ENCODE peak calls at places on chromosomes 5 and 9, in four cellular contexts. Z is neuronal stem cell, E is K562, W is right lobe of liver. I is an unnamed sample. For H3K27me3, the result is how much of the 10 kb centered on the place peaks cover.

GRCh38 chr5:80797428-80798024 is 142.7 kb upstream of the DHFR start:
- DNase-seq in Z (no peak), E (no peak), W (no peak), I (peak)

GRCh38 chr9:121902483-121903135 is 190.5 kb downstream of the TTLL11 start:
- DNase-seq in Z (no peak), E (peak), W (no peak), I (no peak)

GRCh38 chr9:16150501-16150900 is 597.7 kb downstream of the CCDC171 start:
- DNase-seq in Z (no peak), E (no peak), W (no peak), I (no peak)

GRCh38 chr5:95842955-95843544 is 20.5 kb upstream of the GLRX start:
- DNase-seq in Z (no peak), E (peak), W (peak), I (peak)

GRCh38 chr5:146060221-146060585 is 45.2 kb downstream of the PLAC8L1 start:
- DNase-seq in Z (no peak), E (no peak), W (no peak), I (no peak)

GRCh38 chr5:126780165-126780827 is 3.4 kb downstream of the LMNB1 start:
- DNase-seq in Z (peak), E (peak), W (no peak), I (peak)

GRCh38 chr9:120942186-120943001 is 15.8 kb upstream of the TRAF1 start:
- DNase-seq in Z (no peak), E (no peak), W (no peak), I (no peak)

GRCh38 chr5:109610581-109610980 is 79.1 kb upstream of the MAN2A1 start:
- DNase-seq in Z (no peak), E (no peak), W (no peak), I (no peak)

GRCh38 chr9:74284596-74284995 is 212.5 kb upstream of the RORB start:
- DNase-seq in Z (no peak), E (no peak), W (no peak), I (no peak)

GRCh38 chr9:128026255-128027165 is 40.6 kb downstream of the NAIF1 start:
- DNase-seq in Z (no peak), E (no peak), W (no peak), I (peak)

GRCh38 chr9:101400120-101400519 is 1.5 kb downstream of the ZNF189 start:
- DNase-seq in Z (no peak), E (peak), W (no peak), I (no peak)

GRCh38 chr9:14180077-14180941 is 133.6 kb downstream of the NFIB start:
- DNase-seq in Z (no peak), E (no peak), W (no peak), I (no peak)

GRCh38 chr5:52791366-52791765 is 3.6 kb downstream of the ITGA1 start:
- DNase-seq in Z (no peak), E (no peak), W (no peak), I (no peak)
- H3K4me3 ChIP-seq in Z (no peak), E (no peak), W (no peak), I (no peak)

GRCh38 chr9:69355232-69355631 is 30.2 kb downstream of the ENTREP1 start:
- DNase-seq in Z (no peak), E (no peak), W (no peak), I (no peak)

GRCh38 chr9:69357030-69357853 is 32.2 kb downstream of the ENTREP1 start:
- DNase-seq in Z (no peak), E (no peak), W (no peak), I (no peak)

GRCh38 chr9:69357854-69358220 is 32.8 kb downstream of the ENTREP1 start:
- DNase-seq in Z (no peak), E (no peak), W (no peak), I (no peak)
- H3K27me3 ChIP-seq in Z (under half), E (under half), W (under half), I (under half)

GRCh38 chr5:35477321-35477720 is 140.3 kb upstream of the SPEF2 start:
- DNase-seq in Z (no peak), E (no peak), W (no peak), I (no peak)

GRCh38 chr5:35476046-35476445 is 141.6 kb upstream of the SPEF2 start:
- DNase-seq in Z (no peak), E (no peak), W (no peak), I (no peak)

GRCh38 chr5:35482167-35482755 is 135.4 kb upstream of the SPEF2 start:
- DNase-seq in Z (no peak), E (no peak), W (no peak), I (no peak)

GRCh38 chr5:35476789-35477188 is 140.9 kb upstream of the SPEF2 start:
- DNase-seq in Z (no peak), E (no peak), W (no peak), I (no peak)

GRCh38 chr5:35478856-35479682 is 138.6 kb upstream of the SPEF2 start:
- DNase-seq in Z (no peak), E (no peak), W (no peak), I (no peak)
- H3K4me3 ChIP-seq in Z (no peak), E (no peak), W (peak), I (no peak)

DNA sequence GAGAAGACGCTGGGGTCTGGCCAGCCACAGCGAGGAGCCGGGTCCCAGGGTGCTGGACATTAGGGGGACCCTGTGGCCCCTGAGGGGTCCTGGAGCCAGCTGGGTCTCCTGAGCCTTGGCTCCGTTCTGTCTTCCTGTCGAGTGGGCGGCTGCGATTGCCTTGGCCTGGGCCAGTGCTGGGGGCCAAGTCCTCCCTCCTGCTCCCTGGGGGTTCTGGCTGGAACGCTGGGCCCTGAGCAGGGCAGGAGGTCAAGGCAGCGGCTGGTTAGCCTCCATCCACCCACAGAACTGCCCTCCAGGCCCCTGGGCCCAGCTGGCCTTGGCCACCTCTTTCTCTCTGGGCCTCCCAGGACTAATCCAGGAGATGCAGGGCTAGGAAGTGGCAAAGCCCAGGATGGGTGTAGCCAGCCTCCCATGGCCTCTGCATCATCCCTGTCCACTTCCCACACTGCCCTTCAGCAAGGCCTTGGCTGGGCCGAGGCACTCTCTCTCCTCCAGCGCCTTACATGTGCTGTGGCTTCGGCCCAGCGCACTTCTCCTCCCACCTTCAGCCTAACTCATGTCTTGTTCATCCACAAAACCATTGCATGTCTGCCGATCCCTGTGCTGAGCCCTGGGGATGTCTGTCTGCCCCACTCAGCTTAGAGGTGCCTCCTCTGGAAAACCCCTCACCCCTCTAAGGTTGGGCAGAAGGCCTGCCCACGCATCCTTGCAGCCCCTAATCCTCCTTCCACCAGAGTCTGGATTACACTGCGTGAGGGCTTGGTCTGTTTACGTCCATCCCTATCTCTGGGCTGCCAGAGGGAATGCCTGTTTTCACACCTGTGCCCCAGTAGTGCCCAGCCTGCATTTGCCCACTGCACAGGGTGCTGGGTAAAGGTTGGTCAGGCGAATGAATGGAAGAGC is 5.0 kb downstream of the LAMC3 start:
- DNase-seq in Z (no peak), E (no peak), W (no peak), I (no peak)
- H3K27me3 ChIP-seq in Z (half or more), E (half or more), W (under half), I (under half)

GRCh38 chr5:177370488-177371119 is 12.9 kb downstream of the RGS14 start:
- DNase-seq in Z (peak), E (peak), W (peak), I (peak)
- H3K4me3 ChIP-seq in Z (peak), E (peak), W (peak), I (peak)

GRCh38 chr9:37036237-37037136 is 2.4 kb upstream of the PAX5 start:
- DNase-seq in Z (no peak), E (no peak), W (peak), I (peak)

GRCh38 chr9:37037137-37037743 is 3.2 kb upstream of the PAX5 start:
- DNase-seq in Z (no peak), E (no peak), W (no peak), I (peak)

GRCh38 chr9:37040508-37041127 is 6.5 kb upstream of the PAX5 start:
- DNase-seq in Z (no peak), E (no peak), W (no peak), I (no peak)

GRCh38 chr9:37037744-37038640 is 3.9 kb upstream of the PAX5 start:
- DNase-seq in Z (no peak), E (no peak), W (no peak), I (peak)

DNA sequence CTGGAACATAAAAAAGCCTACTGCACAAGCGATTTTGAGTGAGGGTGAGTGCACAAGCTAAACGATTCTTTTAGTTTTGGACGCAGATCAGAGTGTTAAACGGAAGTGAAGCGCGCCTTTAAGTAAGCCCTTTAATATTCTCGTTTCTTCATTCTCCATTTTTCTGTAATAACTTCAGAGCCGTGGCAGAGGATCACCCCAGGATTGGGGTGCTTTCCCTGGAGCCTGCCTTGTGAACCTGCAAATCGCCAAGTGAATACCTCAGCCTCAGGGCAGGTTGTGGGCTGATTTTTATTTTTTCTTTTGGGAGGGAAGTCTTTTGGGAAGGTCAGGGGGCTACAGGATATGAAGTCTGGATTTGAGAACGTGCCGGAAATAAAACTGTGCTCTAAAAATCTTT is 5.0 kb upstream of the PAX5 start:
- DNase-seq in Z (no peak), E (no peak), W (no peak), I (no peak)
- H3K27me3 ChIP-seq in Z (under half), E (half or more), W (under half), I (under half)